ENCODE peak calls at places on chromosomes 11 and 22, in seven cellular contexts. One of them, this sample, is unnamed.

GRCh38 chr11:70384486-70385152 is 13.7 kb upstream of the CTTN start:
- DNase-seq in EL: no peak
- DNase-seq in cardiac fibroblast: no peak
- DNase-seq in AG10803: no peak
- DNase-seq in posterior cingulate gyrus: no peak
- DNase-seq in NCI-H345: no peak
- DNase-seq in bronchial epithelial cell: no peak
- DNase-seq in this sample: no peak

GRCh38 chr22:33210129-33210784 is 152.1 kb upstream of the SYN3 start:
- DNase-seq in EL: peak; percentile 22
- DNase-seq in cardiac fibroblast: peak; percentile 46
- DNase-seq in AG10803: peak; percentile 40
- DNase-seq in posterior cingulate gyrus: no peak
- DNase-seq in NCI-H345: peak; percentile 0
- DNase-seq in bronchial epithelial cell: peak; percentile 32
- DNase-seq in this sample: peak; percentile 74

GRCh38 chr11:100932474-100933100 is 197.0 kb downstream of the PGR start:
- DNase-seq in EL: peak; percentile 45
- DNase-seq in cardiac fibroblast: peak; percentile 59
- DNase-seq in AG10803: peak; percentile 34
- DNase-seq in posterior cingulate gyrus: no peak
- DNase-seq in NCI-H345: peak; percentile 30
- DNase-seq in bronchial epithelial cell: peak; percentile 48
- DNase-seq in this sample: peak; percentile 67

GRCh38 chr11:116694017-116694725 is 78.6 kb downstream of the BUD13 start:
- DNase-seq in EL: no peak
- DNase-seq in cardiac fibroblast: no peak
- DNase-seq in AG10803: no peak
- DNase-seq in posterior cingulate gyrus: no peak
- DNase-seq in NCI-H345: no peak
- DNase-seq in bronchial epithelial cell: no peak
- DNase-seq in this sample: no peak

GRCh38 chr11:118915396-118915795 is 10.3 kb downstream of the BCL9L start:
- DNase-seq in EL: no peak
- DNase-seq in cardiac fibroblast: no peak
- DNase-seq in AG10803: no peak
- DNase-seq in posterior cingulate gyrus: no peak
- DNase-seq in NCI-H345: no peak
- DNase-seq in bronchial epithelial cell: no peak
- DNase-seq in this sample: no peak

GRCh38 chr11:115148101-115148500 is 356.1 kb downstream of the CADM1 start:
- DNase-seq in EL: no peak
- DNase-seq in cardiac fibroblast: no peak
- DNase-seq in AG10803: no peak
- DNase-seq in posterior cingulate gyrus: no peak
- DNase-seq in NCI-H345: no peak
- DNase-seq in bronchial epithelial cell: no peak
- DNase-seq in this sample: no peak

GRCh38 chr11:76163289-76163880 is 42.9 kb downstream of the WNT11 start:
- DNase-seq in EL: no peak
- DNase-seq in cardiac fibroblast: no peak
- DNase-seq in AG10803: no peak
- DNase-seq in posterior cingulate gyrus: peak; percentile 52
- DNase-seq in NCI-H345: no peak
- DNase-seq in bronchial epithelial cell: no peak
- DNase-seq in this sample: no peak

GRCh38 chr11:46489668-46490560 is 98.3 kb upstream of the CHRM4 start:
- DNase-seq in EL: peak; percentile 55
- DNase-seq in cardiac fibroblast: peak; percentile 65
- DNase-seq in AG10803: peak; percentile 43
- DNase-seq in posterior cingulate gyrus: no peak
- DNase-seq in NCI-H345: peak; percentile 52
- DNase-seq in bronchial epithelial cell: peak; percentile 61
- DNase-seq in this sample: peak; percentile 65

GRCh38 chr11:45037425-45038005 is 86.8 kb upstream of the TP53I11 start:
- DNase-seq in EL: no peak
- DNase-seq in cardiac fibroblast: no peak
- DNase-seq in AG10803: no peak
- DNase-seq in posterior cingulate gyrus: no peak
- DNase-seq in NCI-H345: no peak
- DNase-seq in bronchial epithelial cell: no peak
- DNase-seq in this sample: no peak

GRCh38 chr22:24094966-24095365 is 83.9 kb downstream of the CABIN1 start:
- DNase-seq in EL: no peak
- DNase-seq in cardiac fibroblast: no peak
- DNase-seq in AG10803: no peak
- DNase-seq in posterior cingulate gyrus: no peak
- DNase-seq in NCI-H345: no peak
- DNase-seq in bronchial epithelial cell: no peak
- DNase-seq in this sample: no peak

GRCh38 chr11:28701760-28702449 is 593.7 kb downstream of the METTL15 start:
- DNase-seq in EL: peak; percentile 58
- DNase-seq in cardiac fibroblast: peak; percentile 51
- DNase-seq in AG10803: no peak
- DNase-seq in posterior cingulate gyrus: no peak
- DNase-seq in NCI-H345: no peak
- DNase-seq in bronchial epithelial cell: peak; percentile 77
- DNase-seq in this sample: no peak

GRCh38 chr11:34495724-34496377 is 17.7 kb downstream of the ELF5 start:
- DNase-seq in EL: no peak
- DNase-seq in cardiac fibroblast: no peak
- DNase-seq in AG10803: no peak
- DNase-seq in posterior cingulate gyrus: peak; percentile 88
- DNase-seq in NCI-H345: peak; percentile 72
- DNase-seq in bronchial epithelial cell: peak; percentile 79
- DNase-seq in this sample: no peak

GRCh38 chr11:47204633-47204989 is 10.2 kb upstream of the DDB2 start:
- DNase-seq in EL: peak; percentile 77
- DNase-seq in cardiac fibroblast: peak; percentile 69
- DNase-seq in AG10803: peak; percentile 72
- DNase-seq in posterior cingulate gyrus: no peak
- DNase-seq in NCI-H345: no peak
- DNase-seq in bronchial epithelial cell: peak; percentile 87
- DNase-seq in this sample: peak; percentile 52

GRCh38 chr11:10725114-10725906 is 25.7 kb upstream of the CTR9 start:
- DNase-seq in EL: peak; percentile 78
- DNase-seq in cardiac fibroblast: peak; percentile 92
- DNase-seq in AG10803: peak; percentile 86
- DNase-seq in posterior cingulate gyrus: no peak
- DNase-seq in NCI-H345: no peak
- DNase-seq in bronchial epithelial cell: peak; percentile 94
- DNase-seq in this sample: no peak

GRCh38 chr11:57785072-57785471 is 23.5 kb downstream of the CTNND1 start:
- DNase-seq in EL: no peak
- DNase-seq in cardiac fibroblast: no peak
- DNase-seq in AG10803: no peak
- DNase-seq in posterior cingulate gyrus: no peak
- DNase-seq in NCI-H345: no peak
- DNase-seq in bronchial epithelial cell: no peak
- DNase-seq in this sample: no peak

GRCh38 chr11:128343870-128344269 is 243.5 kb downstream of the ETS1 start:
- DNase-seq in EL: no peak
- DNase-seq in cardiac fibroblast: no peak
- DNase-seq in AG10803: no peak
- DNase-seq in posterior cingulate gyrus: no peak
- DNase-seq in NCI-H345: no peak
- DNase-seq in bronchial epithelial cell: peak; percentile 86
- DNase-seq in this sample: no peak

GRCh38 chr22:35728639-35729308 is 11.1 kb downstream of the APOL5 start:
- DNase-seq in EL: no peak
- DNase-seq in cardiac fibroblast: no peak
- DNase-seq in AG10803: no peak
- DNase-seq in posterior cingulate gyrus: no peak
- DNase-seq in NCI-H345: peak; percentile 92
- DNase-seq in bronchial epithelial cell: peak; percentile 41
- DNase-seq in this sample: no peak

GRCh38 chr22:43884600-43885318 is 7.1 kb downstream of the PNPLA5 start:
- DNase-seq in EL: peak; percentile 61
- DNase-seq in cardiac fibroblast: peak; percentile 56
- DNase-seq in AG10803: peak; percentile 46
- DNase-seq in posterior cingulate gyrus: peak; percentile 89
- DNase-seq in NCI-H345: peak; percentile 25
- DNase-seq in bronchial epithelial cell: peak; percentile 21
- DNase-seq in this sample: no peak

GRCh38 chr22:27690596-27690995 is 111.0 kb downstream of the MN1 start:
- DNase-seq in EL: no peak
- DNase-seq in cardiac fibroblast: no peak
- DNase-seq in AG10803: no peak
- DNase-seq in posterior cingulate gyrus: no peak
- DNase-seq in NCI-H345: no peak
- DNase-seq in bronchial epithelial cell: no peak
- DNase-seq in this sample: no peak

GRCh38 chr22:30305519-30305905 is 16.2 kb upstream of the CASTOR1 start:
- DNase-seq in EL: no peak
- DNase-seq in cardiac fibroblast: no peak
- DNase-seq in AG10803: no peak
- DNase-seq in posterior cingulate gyrus: no peak
- DNase-seq in NCI-H345: no peak
- DNase-seq in bronchial epithelial cell: no peak
- DNase-seq in this sample: peak; percentile 38

GRCh38 chr22:50526849-50527801 is 1.7 kb upstream of the SCO2 start:
- DNase-seq in EL: peak; percentile 40
- DNase-seq in cardiac fibroblast: peak; percentile 29
- DNase-seq in AG10803: peak; percentile 38
- DNase-seq in posterior cingulate gyrus: peak; percentile 87
- DNase-seq in NCI-H345: peak; percentile 13
- DNase-seq in bronchial epithelial cell: peak; percentile 29
- DNase-seq in this sample: peak; percentile 80

GRCh38 chr11:86565787-86566186 is 106.6 kb downstream of the ME3 start:
- DNase-seq in EL: no peak
- DNase-seq in cardiac fibroblast: no peak
- DNase-seq in AG10803: no peak
- DNase-seq in posterior cingulate gyrus: no peak
- DNase-seq in NCI-H345: no peak
- DNase-seq in bronchial epithelial cell: no peak
- DNase-seq in this sample: no peak

GRCh38 chr22:48072777-48073176 is 1310.3 kb downstream of the TBC1D22A start:
- DNase-seq in EL: no peak
- DNase-seq in cardiac fibroblast: no peak
- DNase-seq in AG10803: no peak
- DNase-seq in posterior cingulate gyrus: no peak
- DNase-seq in NCI-H345: no peak
- DNase-seq in bronchial epithelial cell: no peak
- DNase-seq in this sample: no peak

GRCh38 chr11:64224151-64224890 is 1.7 kb downstream of the TRPT1 start:
- DNase-seq in EL: peak; percentile 34
- DNase-seq in cardiac fibroblast: peak; percentile 51
- DNase-seq in AG10803: no peak
- DNase-seq in posterior cingulate gyrus: no peak
- DNase-seq in NCI-H345: no peak
- DNase-seq in bronchial epithelial cell: peak; percentile 67
- DNase-seq in this sample: no peak

GRCh38 chr22:43000441-43001175 is 14.3 kb downstream of the PACSIN2 start:
- DNase-seq in EL: peak; percentile 59
- DNase-seq in cardiac fibroblast: peak; percentile 63
- DNase-seq in AG10803: peak; percentile 49
- DNase-seq in posterior cingulate gyrus: no peak
- DNase-seq in NCI-H345: no peak
- DNase-seq in bronchial epithelial cell: peak; percentile 61
- DNase-seq in this sample: no peak

This sample was measured in trophoblast cell.